ENCODE peak calls at places on chromosome 3, in ten cellular contexts. J, W, M, F, E, Q, A, I, T and N are unnamed samples. For H3K9me3, the result is how much of the 10 kb centered on the place peaks cover.

GRCh38 chr3:29240248-29240647 is 40.6 kb upstream of the RBMS3 start:
- DNase-seq in I (no peak), Q (no peak), J (no peak), A (no peak), T (no peak), F (peak), M (no peak), W (no peak), E (no peak), N (no peak)

GRCh38 chr3:49406571-49407565 is 4.9 kb downstream of the RHOA start:
- DNase-seq in F (no peak), W (no peak), T (no peak), Q (no peak), I (no peak), M (peak), A (no peak), J (peak), E (no peak), N (no peak)

GRCh38 chr3:71127463-71128243 is 455.9 kb downstream of the FOXP1 start:
- DNase-seq in E (no peak), I (peak), M (no peak), T (no peak), Q (peak), F (peak), A (no peak), J (no peak), W (peak), N (no peak)

GRCh38 chr3:7977245-7978103 is 524.1 kb upstream of the LMCD1 start:
- DNase-seq in T (no peak), E (no peak), I (peak), W (no peak), M (peak), A (peak), J (no peak), F (no peak), Q (no peak), N (no peak)

GRCh38 chr3:109432833-109433232 is 95.5 kb upstream of the DPPA4 start:
- DNase-seq in F (no peak), M (no peak), E (no peak), T (no peak), Q (no peak), W (no peak), A (peak), I (no peak), J (no peak), N (no peak)

GRCh38 chr3:72848703-72849081 is 447 bp upstream of the SHQ1 start:
- DNase-seq in M (peak), I (peak), E (no peak), A (no peak), J (no peak), W (no peak), T (no peak), Q (no peak), F (no peak), N (peak)

GRCh38 chr3:73827204-73827603 is 202.5 kb upstream of the PDZRN3 start:
- DNase-seq in F (no peak), J (no peak), T (no peak), W (no peak), I (no peak), E (no peak), M (no peak), Q (no peak), A (no peak), N (no peak)

GRCh38 chr3:98612587-98612986 is 19.2 kb upstream of the CPOX start:
- DNase-seq in Q (no peak), T (no peak), W (no peak), M (peak), E (no peak), A (peak), J (no peak), F (no peak), I (peak), N (no peak)

GRCh38 chr3:6921876-6922275 is 61.0 kb downstream of the GRM7 start:
- DNase-seq in J (no peak), A (no peak), Q (no peak), T (no peak), W (no peak), M (no peak), I (no peak), F (no peak), E (no peak), N (no peak)

GRCh38 chr3:144456041-144456440 is 484.4 kb downstream of the DIPK2A start:
- DNase-seq in E (no peak), Q (no peak), A (no peak), I (no peak), T (no peak), J (no peak), F (no peak), M (no peak), W (no peak), N (no peak)

DNA sequence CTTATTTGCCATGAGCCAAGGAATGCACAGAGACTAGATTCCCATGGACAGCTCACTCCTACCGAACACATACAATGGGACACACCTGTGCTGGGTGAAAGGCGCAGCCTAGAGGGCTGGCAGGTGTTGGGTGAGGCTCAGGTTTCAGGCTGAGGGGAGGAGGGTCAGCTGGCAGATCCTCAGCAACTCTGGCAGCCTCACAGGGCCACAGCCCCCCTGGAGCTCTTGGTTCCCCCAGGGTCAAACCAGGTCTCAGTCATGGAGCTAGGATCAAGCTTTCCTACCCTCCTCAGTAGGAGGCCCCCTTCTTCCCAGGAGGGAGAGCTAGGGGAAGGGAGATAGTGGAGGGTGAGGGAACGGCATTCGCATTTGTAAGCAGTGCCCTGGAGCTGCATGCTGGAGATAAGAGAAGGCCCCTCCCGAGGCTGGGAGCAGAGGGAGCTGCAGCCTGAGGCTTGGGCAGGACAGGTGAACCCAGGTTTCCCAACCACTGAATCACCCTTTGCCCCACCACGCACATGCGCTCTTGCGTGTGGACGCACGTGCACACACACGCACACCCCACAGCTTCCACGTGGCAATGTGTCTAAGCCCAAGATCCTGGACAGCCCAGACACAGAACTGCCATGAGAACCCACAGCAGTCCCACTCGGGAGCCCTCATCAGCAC is 26.3 kb upstream of the TFRC start:
- DNase-seq in M (no peak), W (no peak), T (no peak), Q (no peak), A (peak), I (no peak), J (no peak), E (no peak), F (no peak), N (no peak)
- H3K9me3 ChIP-seq in M (under half), W (under half), T (under half), Q (under half), A (under half), I (under half), J (under half), E (under half), F (under half), N (under half)

GRCh38 chr3:128123231-128123537 is 428 bp downstream of the RUVBL1 start:
- DNase-seq in F (no peak), T (no peak), J (no peak), E (no peak), Q (no peak), A (no peak), W (no peak), M (no peak), I (no peak), N (no peak)
- H3K4me3 ChIP-seq in F (peak), T (peak), J (peak), E (peak), Q (peak), A (peak), W (peak), M (peak), I (peak), N (peak)

DNA sequence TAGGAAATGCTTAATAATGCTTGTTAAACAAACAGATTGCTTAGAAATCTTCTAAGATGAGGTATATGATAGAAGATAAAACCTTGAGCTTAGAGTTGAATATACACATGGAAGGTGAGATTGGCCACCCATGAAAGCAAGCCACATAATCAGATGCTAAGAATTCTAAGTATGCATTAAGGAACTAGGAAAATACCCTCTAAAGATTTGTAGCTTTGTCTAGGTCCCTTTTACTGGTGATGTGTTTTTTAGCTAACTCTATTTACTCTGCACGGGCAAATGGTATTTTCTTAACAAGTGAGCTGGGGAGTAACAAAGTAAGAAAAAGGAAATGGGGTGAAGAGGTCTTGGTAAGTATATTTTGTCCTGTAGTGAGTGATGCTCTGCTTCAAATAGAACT is 310.3 kb downstream of the OXSM start:
- DNase-seq in W (no peak), J (no peak), F (no peak), E (no peak), T (no peak), Q (no peak), A (no peak), M (no peak), I (no peak), N (no peak)
- H3K9me3 ChIP-seq in W (under half), J (under half), F (under half), E (under half), T (under half), Q (under half), A (under half), M (under half), I (under half), N (under half)

GRCh38 chr3:9247361-9248231 is 1.9 kb downstream of the SRGAP3 start:
- DNase-seq in A (peak), Q (no peak), T (no peak), M (no peak), I (no peak), W (no peak), E (no peak), F (no peak), J (no peak), N (no peak)
- H3K4me3 ChIP-seq in A (peak), Q (peak), T (peak), M (peak), I (no peak), W (no peak), E (no peak), F (no peak), J (peak), N (no peak)

DNA sequence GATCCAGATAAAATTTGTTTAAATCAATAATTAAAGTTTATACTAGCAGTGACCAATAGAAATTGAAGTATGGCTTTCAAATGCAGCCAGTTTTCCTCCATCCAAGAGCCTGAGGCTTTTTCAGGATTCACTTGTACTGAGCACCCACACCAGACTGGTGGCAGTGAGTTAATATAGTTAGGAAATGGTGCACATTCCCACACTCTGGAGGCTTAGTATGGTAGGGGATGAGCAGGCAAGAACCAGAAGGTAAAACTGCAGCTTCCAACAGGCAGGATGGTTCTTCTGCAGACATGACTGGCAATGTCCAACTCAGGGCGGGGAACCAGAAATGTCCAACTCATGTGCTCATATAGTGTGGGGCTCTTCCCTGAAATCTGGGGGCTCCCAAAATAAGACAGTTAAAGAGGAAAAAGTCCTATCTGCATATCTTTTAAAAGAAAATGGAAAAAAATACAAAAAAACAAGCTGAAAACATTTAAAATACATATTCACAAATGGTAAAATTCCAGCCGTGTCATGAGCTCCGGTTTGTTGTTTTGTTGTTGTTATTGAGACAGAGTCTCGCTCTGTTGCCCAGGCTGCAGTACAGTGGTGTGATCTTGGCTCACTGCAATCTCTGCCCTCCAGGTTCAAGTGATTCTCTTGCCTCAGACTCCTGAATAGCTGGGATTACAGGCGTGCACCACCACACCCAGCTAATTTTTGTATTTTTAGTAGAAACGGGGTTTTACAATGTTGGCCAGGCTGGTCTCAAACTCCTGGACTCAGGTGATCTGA is 18.4 kb upstream of the ZNF445 start:
- DNase-seq in W (no peak), T (no peak), I (no peak), F (no peak), E (no peak), A (no peak), J (no peak), M (no peak), Q (no peak), N (no peak)
- H3K9me3 ChIP-seq in W (under half), T (half or more), I (under half), F (under half), E (under half), A (under half), J (under half), M (under half), Q (under half), N (under half)

DNA sequence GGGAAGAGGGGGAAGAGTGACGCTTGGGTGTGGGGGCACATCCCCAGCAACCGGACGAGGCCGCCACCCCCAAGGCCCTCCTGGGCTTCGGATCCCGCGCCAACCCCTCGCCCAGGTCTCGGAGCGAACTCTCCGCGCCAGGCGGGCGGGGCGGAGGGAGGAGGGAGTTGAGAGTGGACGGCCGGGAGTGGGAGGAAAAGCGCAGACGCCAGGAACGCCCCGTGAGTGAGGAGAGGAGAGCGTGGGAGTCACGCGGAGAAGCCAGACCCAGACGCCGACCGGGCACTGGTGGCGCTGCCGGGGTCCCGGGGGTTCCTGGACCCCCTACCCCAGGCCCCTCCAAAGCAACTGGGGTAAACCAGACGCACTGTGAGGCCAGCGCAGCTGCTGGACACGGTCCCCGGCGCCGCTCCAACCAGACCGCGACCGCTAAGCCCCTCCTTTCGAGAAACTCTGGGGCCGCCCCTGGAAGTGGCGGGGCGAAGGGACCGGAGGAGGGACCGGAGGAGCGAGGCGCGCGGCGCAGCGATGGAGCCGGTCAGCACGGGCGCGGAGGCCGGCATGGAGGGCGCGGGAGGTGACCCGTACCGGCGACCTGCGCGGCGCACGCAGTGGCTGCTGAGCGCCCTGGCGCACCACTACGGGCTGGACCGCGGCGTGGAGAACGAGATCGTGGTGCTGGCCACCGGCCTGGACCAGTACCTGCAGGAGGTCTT is at the start of gene EFCC1:
- DNase-seq in M (no peak), J (peak), A (peak), Q (no peak), T (peak), F (no peak), I (no peak), E (peak), W (no peak), N (no peak)
- H3K4me3 ChIP-seq in M (peak), J (peak), A (peak), Q (peak), T (peak), F (peak), I (no peak), E (peak), W (no peak), N (no peak)

GRCh38 chr3:31654998-31655397 is 122.3 kb downstream of the STT3B start:
- DNase-seq in J (no peak), M (no peak), F (no peak), Q (no peak), A (no peak), I (no peak), E (no peak), T (no peak), W (no peak), N (no peak)
- H3K9me3 ChIP-seq in J (under half), M (under half), F (under half), Q (under half), A (half or more), I (under half), E (under half), T (half or more), W (under half), N (under half)

GRCh38 chr3:180017846-180018245 is 18.9 kb downstream of the PEX5L start:
- DNase-seq in J (no peak), Q (no peak), A (no peak), I (no peak), E (no peak), T (no peak), M (no peak), W (no peak), F (no peak), N (no peak)
- H3K4me3 ChIP-seq in J (no peak), Q (no peak), A (no peak), I (no peak), E (no peak), T (no peak), M (no peak), W (no peak), F (no peak), N (no peak)